ENCODE peak calls at places on chromosome 22, in four cellular contexts. O, T, B and G are unnamed samples.

GRCh38 chr22:28955817-28956216 is 72.4 kb downstream of the ZNRF3 start:
- ATAC-seq in O (no peak), T (peak; percentile 84), B (no peak), G (no peak)

GRCh38 chr22:40345271-40345670 is 1.0 kb upstream of the ADSL start:
- ATAC-seq in O (no peak), T (no peak), B (no peak), G (no peak)

GRCh38 chr22:23609983-23610781 is 21.9 kb downstream of the DRICH1 start:
- ATAC-seq in O (no peak), T (no peak), B (no peak), G (no peak)

GRCh38 chr22:44091751-44092150 is 67.6 kb downstream of the PARVB start:
- ATAC-seq in O (no peak), T (no peak), B (no peak), G (no peak)

GRCh38 chr22:29016067-29016938 is 45.3 kb downstream of the C22orf31 start:
- ATAC-seq in O (peak; percentile 67), T (peak; percentile 78), B (no peak), G (no peak)

GRCh38 chr22:34057726-34058125 is 137.4 kb upstream of the LARGE1 start:
- ATAC-seq in O (no peak), T (no peak), B (no peak), G (no peak)

GRCh38 chr22:48445113-48445827 is 1382.4 kb downstream of the BRD1 start:
- ATAC-seq in O (no peak), T (no peak), B (no peak), G (no peak)

GRCh38 chr22:39661842-39662676 is 91.5 kb downstream of the CACNA1I start:
- ATAC-seq in O (no peak), T (no peak), B (no peak), G (no peak)

GRCh38 chr22:25637032-25637431 is 72.6 kb downstream of the GRK3 start:
- ATAC-seq in O (no peak), T (no peak), B (no peak), G (no peak)

GRCh38 chr22:27218012-27218483 is 560.7 kb downstream of the MIAT start:
- ATAC-seq in O (no peak), T (no peak), B (peak; percentile 35), G (peak; percentile 35)
- TF ChIP-seq EP300 in O (no peak), T (no peak), B (no peak), G (no peak)

DNA sequence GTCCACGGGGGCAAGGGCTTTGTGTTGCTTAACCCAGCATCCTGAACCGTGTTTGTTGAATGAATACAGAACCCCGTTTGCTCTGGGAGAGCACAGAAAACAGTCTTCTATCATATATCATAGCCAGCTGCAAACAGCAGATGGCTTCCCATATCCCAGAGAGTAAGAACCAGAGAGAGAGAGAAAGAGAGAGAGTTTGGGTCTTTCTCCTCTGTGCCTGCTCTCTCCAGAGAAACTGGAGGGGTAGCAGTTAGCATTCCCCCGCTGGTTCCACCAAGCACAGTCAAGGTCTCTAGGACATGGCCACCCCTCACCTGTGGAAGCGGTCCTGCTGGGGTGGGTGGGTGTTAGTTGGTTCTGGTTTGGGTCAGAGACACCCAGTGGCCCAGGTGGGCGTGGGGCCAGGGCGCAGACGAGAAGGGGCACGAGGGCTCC is 487 bp upstream of the TIMP3 start:
- ATAC-seq in O (peak; percentile 13), T (no peak), B (no peak), G (peak; percentile 8)
- TF ChIP-seq EP300 in O (no peak), T (no peak), B (no peak), G (no peak)

GRCh38 chr22:21012446-21013407 is 2.2 kb upstream of the P2RX6 start:
- ATAC-seq in O (no peak), T (no peak), B (no peak), G (no peak)

GRCh38 chr22:21014202-21015050 is 539 bp upstream of the P2RX6 start:
- ATAC-seq in O (peak; percentile 91), T (peak; percentile 96), B (peak; percentile 94), G (peak; percentile 97)

GRCh38 chr22:21013742-21014201 is 1.2 kb upstream of the P2RX6 start:
- ATAC-seq in O (no peak), T (no peak), B (no peak), G (no peak)

GRCh38 chr22:21016644-21017420 is 1.9 kb downstream of the P2RX6 start:
- ATAC-seq in O (no peak), T (no peak), B (no peak), G (no peak)

DNA sequence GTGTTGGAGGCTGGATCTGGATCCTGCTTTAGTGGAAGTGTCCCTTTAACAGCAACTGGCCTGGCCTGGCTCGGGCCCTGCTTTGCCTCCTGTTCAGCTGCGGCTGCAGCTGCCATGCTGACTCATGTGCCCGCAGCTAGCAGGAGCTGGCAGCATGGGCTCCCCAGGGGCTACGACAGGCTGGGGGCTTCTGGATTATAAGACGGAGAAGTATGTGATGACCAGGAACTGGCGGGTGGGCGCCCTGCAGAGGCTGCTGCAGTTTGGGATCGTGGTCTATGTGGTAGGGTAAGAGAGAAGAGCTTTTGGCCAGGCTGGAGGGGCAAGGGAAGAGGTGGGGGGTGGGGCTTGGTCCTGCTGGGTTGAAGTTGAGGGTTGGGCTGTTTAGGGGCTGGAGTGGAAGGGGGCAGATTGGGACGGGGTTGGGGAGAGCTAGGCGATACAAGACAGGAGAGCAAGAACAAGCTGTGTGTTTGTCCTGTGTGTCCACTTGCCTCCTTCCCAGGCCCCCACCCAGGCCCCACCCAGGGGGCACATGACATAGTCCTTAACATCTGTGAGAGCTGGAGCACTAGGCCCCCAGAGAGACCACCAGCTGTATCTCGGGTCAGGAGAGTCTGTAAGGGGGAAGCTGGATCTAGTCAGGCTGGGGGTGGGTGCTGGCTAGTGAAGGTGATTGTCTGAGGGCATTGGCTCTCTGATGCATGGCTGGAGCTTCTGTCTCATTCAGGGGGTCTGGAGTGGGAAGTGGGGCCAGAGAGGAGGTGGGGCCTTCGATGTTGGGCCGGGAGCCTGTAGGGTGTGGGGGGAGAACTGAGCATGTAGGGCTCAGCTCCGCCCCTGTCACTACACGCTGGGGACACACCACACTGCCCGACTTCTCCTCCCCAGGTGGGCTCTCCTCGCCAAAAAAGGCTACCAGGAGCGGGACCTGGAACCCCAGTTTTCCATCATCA is at the start of gene P2RX6:
- ATAC-seq in O (no peak), T (no peak), B (peak; percentile 45), G (no peak)
- TF ChIP-seq EP300 in O (no peak), T (no peak), B (no peak), G (no peak)

DNA sequence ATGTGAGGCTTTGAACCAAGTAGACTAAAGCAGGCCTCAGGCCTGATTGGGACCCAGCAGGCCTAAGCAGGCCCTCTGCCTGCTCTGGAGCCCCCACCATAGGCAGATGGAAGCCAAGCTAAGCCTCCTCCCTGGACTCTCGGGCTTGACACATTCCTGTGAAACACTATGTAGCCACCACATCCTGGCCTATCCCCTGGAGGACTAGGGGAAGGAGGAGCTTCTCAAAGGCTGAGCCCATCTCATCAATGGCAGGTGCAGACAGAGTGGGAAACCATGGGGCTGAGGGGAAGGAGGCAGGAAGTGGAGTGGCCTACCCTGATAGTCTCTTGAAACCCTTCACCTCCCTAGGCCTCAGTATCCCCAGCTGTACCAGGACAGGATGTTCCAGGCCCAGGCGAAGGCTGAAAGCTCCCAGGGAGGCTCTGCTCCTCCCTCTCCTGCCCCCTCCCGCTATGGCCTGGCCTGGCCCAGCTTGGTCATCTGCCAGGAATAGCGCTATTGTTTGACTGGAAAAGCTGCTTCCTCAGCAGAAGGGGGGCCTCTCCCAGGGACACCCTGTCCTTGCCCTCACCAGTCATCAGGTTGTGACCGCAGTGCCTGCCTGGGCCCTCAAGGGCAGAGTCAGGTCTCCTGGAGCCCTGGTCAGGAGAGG is 1.5 kb upstream of the CASTOR1 start:
- ATAC-seq in O (peak; percentile 14), T (no peak), B (peak; percentile 8), G (peak; percentile 59)
- TF ChIP-seq EP300 in O (no peak), T (no peak), B (peak; percentile 97), G (peak; percentile 80)

DNA sequence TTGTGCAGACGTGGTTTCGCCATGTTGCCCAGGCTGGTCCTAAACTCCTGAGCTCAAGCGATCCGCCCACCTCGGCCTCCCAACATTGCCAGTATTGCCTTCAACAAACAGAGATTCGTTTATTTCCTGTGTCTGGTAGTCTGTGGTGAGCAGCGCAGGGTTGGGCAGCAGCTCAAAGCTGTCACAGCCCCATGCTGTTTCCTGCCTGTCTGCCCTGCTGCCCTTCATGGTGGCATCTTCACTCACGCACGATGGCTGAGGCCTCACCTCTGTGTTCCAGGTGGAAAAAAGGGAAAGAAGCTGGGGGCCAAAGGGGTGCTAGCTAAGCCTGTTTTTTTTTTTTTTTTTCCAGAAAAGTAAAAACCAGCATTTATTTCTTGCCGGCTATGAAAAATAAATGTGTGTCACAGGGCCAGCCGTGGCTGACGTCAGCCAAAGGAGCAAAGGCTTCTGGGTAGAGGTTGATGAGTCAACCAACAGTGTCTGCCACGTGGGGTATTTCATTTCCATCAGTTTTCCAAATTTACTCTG is 28.8 kb downstream of the TBC1D22A start:
- ATAC-seq in O (no peak), T (peak; percentile 81), B (peak; percentile 84), G (peak; percentile 68)
- TF ChIP-seq EP300 in O (no peak), T (no peak), B (no peak), G (no peak)

GRCh38 chr22:22576244-22576988 is 17.4 kb upstream of the PRAME start:
- ATAC-seq in O (peak; percentile 95), T (peak; percentile 68), B (peak; percentile 56), G (no peak)
- TF ChIP-seq EP300 in O (no peak), T (no peak), B (no peak), G (no peak)

DNA sequence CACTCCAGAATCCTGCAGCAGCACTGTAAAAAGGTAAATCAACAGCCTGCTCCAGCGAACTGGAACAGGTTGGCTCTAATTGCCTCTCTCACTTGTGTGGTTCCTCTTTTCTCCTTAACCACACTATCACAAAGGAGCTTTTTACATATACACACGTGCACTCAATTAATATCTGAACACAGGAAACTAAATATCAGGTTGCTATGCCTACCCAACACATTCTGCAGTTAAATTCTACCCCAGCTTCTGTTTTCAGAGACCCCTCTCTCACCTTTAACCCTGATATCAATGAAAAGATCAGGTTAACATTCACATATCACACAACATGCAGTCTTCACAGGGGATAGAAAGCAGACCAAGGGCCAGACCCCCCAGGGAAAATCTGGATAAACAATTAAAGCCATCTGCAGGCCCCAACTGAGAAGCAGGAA is 10.9 kb downstream of the RBFOX2 start:
- ATAC-seq in O (no peak), T (peak; percentile 99), B (no peak), G (no peak)
- TF ChIP-seq EP300 in O (no peak), T (peak; percentile 78), B (no peak), G (no peak)

DNA sequence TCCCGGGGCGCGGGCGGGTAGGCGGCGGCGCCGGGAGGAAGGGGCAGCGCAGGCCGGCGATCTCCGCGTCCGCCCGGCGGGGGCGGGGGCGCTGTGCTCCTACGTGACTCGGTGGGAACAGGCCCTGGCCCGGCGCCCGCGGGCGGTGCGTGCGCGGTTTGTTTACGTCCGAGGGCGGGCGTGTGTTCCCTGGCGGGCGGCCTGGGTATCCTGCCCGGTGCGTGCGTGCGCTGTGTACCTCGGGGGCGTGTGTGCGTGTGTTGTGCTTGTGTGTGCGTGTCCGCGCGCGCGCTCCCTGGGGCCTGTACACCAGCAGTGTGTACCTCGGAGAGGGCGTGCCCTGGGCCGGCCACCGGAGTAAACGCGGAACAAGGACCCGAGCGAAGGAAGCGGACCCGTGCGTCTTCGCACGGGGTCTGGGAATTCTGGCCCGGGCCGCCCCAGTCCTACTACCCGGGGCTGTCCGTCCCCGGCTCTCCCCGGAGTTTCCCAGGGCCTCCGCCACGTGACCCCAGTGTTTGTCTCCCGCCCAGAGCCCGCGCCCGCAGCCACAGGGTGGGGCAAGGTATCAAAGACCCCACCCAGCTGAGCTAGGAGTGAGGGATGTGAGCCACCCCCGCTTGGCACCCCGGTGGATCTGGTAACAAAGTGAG is 769 bp downstream of the MAFF start:
- ATAC-seq in O (peak; percentile 76), T (peak; percentile 61), B (peak; percentile 74), G (peak; percentile 77)
- TF ChIP-seq EP300 in O (no peak), T (peak; percentile 3), B (peak; percentile 74), G (peak; percentile 87)